ENCODE peak calls at places on chromosomes 6 and 20, in six cellular contexts. U is MM.1S, P is astrocyte of the spinal cord, Q is lower lobe of right lung, R is OCI-LY7, F is body of pancreas. H is an unnamed sample.

GRCh38 chr6:128397996-128398395 is 122.4 kb downstream of the PTPRK start:
- DNase-seq in U (no peak), P (no peak), Q (no peak), R (no peak), F (no peak), H (no peak)

GRCh38 chr6:44856495-44856878 is 469.0 kb downstream of the CDC5L start:
- DNase-seq in U (no peak), P (no peak), Q (no peak), R (no peak), F (no peak), H (no peak)

GRCh38 chr6:20919677-20920385 is 385.6 kb downstream of the CDKAL1 start:
- DNase-seq in U (no peak), P (no peak), Q (no peak), R (no peak), F (no peak), H (no peak)

GRCh38 chr6:107264357-107264831 is 149.1 kb upstream of the BEND3 start:
- DNase-seq in U (no peak), P (peak; percentile 50), Q (no peak), R (no peak), F (no peak), H (no peak)

GRCh38 chr20:57564180-57564802 is 3.4 kb downstream of the PCK1 start:
- DNase-seq in U (no peak), P (no peak), Q (no peak), R (no peak), F (no peak), H (no peak)

GRCh38 chr20:24109537-24109936 is 121.0 kb upstream of the GGTLC1 start:
- DNase-seq in U (peak; percentile 71), P (no peak), Q (no peak), R (no peak), F (no peak), H (no peak)

GRCh38 chr20:51331466-51331865 is 211.1 kb downstream of the NFATC2 start:
- DNase-seq in U (no peak), P (peak; percentile 89), Q (no peak), R (no peak), F (no peak), H (no peak)

GRCh38 chr6:5151955-5152401 is 66.8 kb downstream of the PPP1R3G start:
- DNase-seq in U (no peak), P (peak; percentile 61), Q (no peak), R (no peak), F (no peak), H (no peak)

GRCh38 chr6:73722318-73723060 is 26.5 kb downstream of the CD109 start:
- DNase-seq in U (no peak), P (peak; percentile 75), Q (no peak), R (no peak), F (no peak), H (no peak)

GRCh38 chr20:34083137-34083536 is 28.9 kb downstream of the EIF2S2 start:
- DNase-seq in U (no peak), P (peak; percentile 89), Q (peak; percentile 89), R (no peak), F (peak; percentile 65), H (no peak)

GRCh38 chr6:44126320-44127149 is 717 bp downstream of the MRPL14 start:
- DNase-seq in U (peak; percentile 63), P (peak; percentile 80), Q (peak; percentile 67), R (peak; percentile 53), F (peak; percentile 51), H (peak; percentile 19)

GRCh38 chr6:12392490-12392889 is 102.3 kb downstream of the EDN1 start:
- DNase-seq in U (no peak), P (no peak), Q (no peak), R (no peak), F (no peak), H (no peak)

GRCh38 chr6:119430820-119431219 is 81.3 kb upstream of the MAN1A1 start:
- DNase-seq in U (no peak), P (no peak), Q (no peak), R (no peak), F (no peak), H (no peak)

GRCh38 chr20:54065601-54066038 is 4.8 kb downstream of the BCAS1 start:
- DNase-seq in U (no peak), P (no peak), Q (no peak), R (no peak), F (no peak), H (no peak)

GRCh38 chr20:46150982-46151381 is 32.9 kb downstream of the CD40 start:
- DNase-seq in U (no peak), P (no peak), Q (no peak), R (no peak), F (no peak), H (no peak)

GRCh38 chr6:34015576-34015975 is 130.3 kb downstream of the GRM4 start:
- DNase-seq in U (no peak), P (no peak), Q (peak; percentile 0), R (no peak), F (no peak), H (no peak)

GRCh38 chr6:42745083-42745637 is 743 bp downstream of the TBCC start:
- DNase-seq in U (peak; percentile 50), P (peak; percentile 54), Q (peak; percentile 59), R (peak; percentile 61), F (peak; percentile 36), H (no peak)

GRCh38 chr20:63822276-63822696 is 8.8 kb downstream of the ZBTB46 start:
- DNase-seq in U (no peak), P (no peak), Q (peak; percentile 64), R (no peak), F (no peak), H (no peak)

GRCh38 chr20:63815613-63815862 is 15.5 kb downstream of the ZBTB46 start:
- DNase-seq in U (no peak), P (no peak), Q (no peak), R (no peak), F (no peak), H (no peak)

GRCh38 chr20:63815869-63816268 is 15.2 kb downstream of the ZBTB46 start:
- DNase-seq in U (no peak), P (no peak), Q (no peak), R (no peak), F (no peak), H (no peak)

GRCh38 chr20:63821824-63822223 is 9.2 kb downstream of the ZBTB46 start:
- DNase-seq in U (no peak), P (no peak), Q (no peak), R (no peak), F (no peak), H (no peak)

DNA sequence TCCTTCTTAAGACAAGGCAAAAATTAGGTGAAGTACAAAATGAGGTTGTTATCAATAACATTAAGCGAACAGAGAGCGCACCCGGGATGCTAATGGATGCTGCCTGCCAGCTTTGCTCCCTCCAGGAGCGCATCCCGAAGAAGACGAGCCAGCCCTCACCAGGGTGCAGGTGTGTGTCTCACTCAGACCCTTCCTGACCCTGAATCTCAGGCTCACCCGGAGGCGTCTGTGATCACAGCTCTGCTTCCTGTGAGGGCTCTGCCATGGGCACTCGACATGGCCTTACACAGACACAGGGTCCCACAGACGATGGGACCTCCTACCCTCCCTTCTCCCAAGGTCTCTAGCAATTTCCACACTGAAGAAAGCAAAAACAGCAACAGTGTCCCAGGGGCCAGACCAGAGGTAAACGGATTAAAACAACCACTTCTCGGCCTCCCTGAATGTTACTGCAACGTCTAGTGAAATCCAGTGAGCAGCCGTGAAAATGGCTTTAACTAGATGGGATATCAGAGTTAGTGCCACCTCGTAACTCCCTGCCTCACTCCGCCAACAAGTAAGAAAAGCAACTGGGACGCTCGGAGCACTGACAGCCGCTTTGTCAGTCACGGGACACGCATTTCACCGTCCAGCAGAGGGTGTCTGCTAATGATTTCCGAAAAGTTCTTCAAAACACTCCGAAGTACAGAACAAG is 11.7 kb downstream of the ZBTB46 start:
- DNase-seq in U (peak; percentile 60), P (no peak), Q (no peak), R (no peak), F (no peak), H (no peak)
- H3K4me3 ChIP-seq in U (peak overlapping the region; percentile 43), P (no peak overlapping the region), Q (peak overlapping the region; percentile 7), R (no peak overlapping the region), F (no peak overlapping the region), H (no peak overlapping the region)

GRCh38 chr6:29792123-29793035 is 35.2 kb upstream of the HLA-G start:
- DNase-seq in U (peak; percentile 46), P (no peak), Q (peak; percentile 88), R (no peak), F (peak; percentile 62), H (no peak)
- H3K4me3 ChIP-seq in U (peak overlapping the region; percentile 72), P (peak overlapping the region; percentile 28), Q (peak overlapping the region; percentile 87), R (peak overlapping the region; percentile 18), F (peak overlapping the region; percentile 73), H (no peak overlapping the region)

GRCh38 chr6:31170600-31170881 is at the start of gene POU5F1:
- DNase-seq in U (no peak), P (no peak), Q (no peak), R (no peak), F (no peak), H (no peak)

GRCh38 chr6:31171931-31172882 is 1.7 kb upstream of the POU5F1 start:
- DNase-seq in U (no peak), P (no peak), Q (no peak), R (no peak), F (no peak), H (no peak)

GRCh38 chr6:31169123-31169857 is 1.2 kb downstream of the POU5F1 start:
- DNase-seq in U (no peak), P (no peak), Q (no peak), R (no peak), F (no peak), H (no peak)

GRCh38 chr6:31172973-31173384 is 2.5 kb upstream of the POU5F1 start:
- DNase-seq in U (no peak), P (no peak), Q (no peak), R (no peak), F (no peak), H (no peak)

DNA sequence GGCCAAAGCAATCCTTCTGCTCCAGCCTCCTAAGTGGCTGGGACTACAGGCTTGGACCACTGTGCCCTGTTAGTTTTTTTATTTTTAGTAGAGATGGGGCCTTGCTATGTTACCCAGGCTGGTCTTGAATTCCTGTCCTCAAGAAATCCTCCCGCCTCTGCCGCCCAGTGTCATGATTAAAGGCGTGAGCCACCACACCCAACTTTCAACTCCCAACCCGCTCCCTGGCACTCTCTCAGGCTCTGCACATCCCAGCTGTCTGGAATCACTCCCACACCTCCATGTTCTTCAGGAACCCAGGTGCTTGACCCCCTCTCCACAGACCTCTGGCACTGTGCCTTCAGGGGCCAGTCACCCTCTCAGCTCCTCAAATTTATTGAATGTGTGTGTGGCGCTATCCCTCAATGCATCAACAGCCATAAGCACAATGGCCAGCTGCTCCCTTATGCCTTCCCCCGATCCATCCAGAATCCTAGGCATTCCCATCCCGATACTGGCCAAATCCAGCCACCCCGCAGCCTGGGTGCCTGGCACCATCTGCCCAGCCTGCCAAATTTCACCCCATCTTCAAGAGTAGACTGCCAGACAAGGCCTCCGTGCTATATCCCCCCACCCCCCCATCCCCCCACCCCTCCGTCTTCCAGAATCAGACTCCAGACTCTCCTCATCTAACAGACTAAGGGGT is 647 bp upstream of the POU5F1 start:
- DNase-seq in U (no peak), P (no peak), Q (no peak), R (no peak), F (no peak), H (no peak)
- H3K4me3 ChIP-seq in U (no peak overlapping the region), P (no peak overlapping the region), Q (no peak overlapping the region), R (no peak overlapping the region), F (no peak overlapping the region), H (no peak overlapping the region)

GRCh38 chr6:116564921-116565872 is 6.1 kb upstream of the RWDD1 start:
- DNase-seq in U (no peak), P (peak; percentile 23), Q (peak; percentile 51), R (no peak), F (peak; percentile 15), H (no peak)
- H3K4me3 ChIP-seq in U (no peak overlapping the region), P (no peak overlapping the region), Q (peak overlapping the region; percentile 43), R (no peak overlapping the region), F (no peak overlapping the region), H (no peak overlapping the region)

GRCh38 chr6:125742433-125743120 is 6.9 kb upstream of the HEY2 start:
- DNase-seq in U (no peak), P (no peak), Q (no peak), R (no peak), F (no peak), H (no peak)
- H3K4me3 ChIP-seq in U (no peak overlapping the region), P (no peak overlapping the region), Q (no peak overlapping the region), R (no peak overlapping the region), F (no peak overlapping the region), H (no peak overlapping the region)